ENCODE peak calls at places on chromosomes 12 and 14, in six cellular contexts. J is psoas muscle; U is AG09319; E is activated CD4-positive, alpha-beta T cell treated with anti-CD3 and anti-CD28 coated beads, Interleukin-2, amount 50 U/mL, for 1 hour; Y is hepatic stellate cell; D is ecto neural progenitor cell. N is an unnamed sample.

GRCh38 chr12:49824416-49824815 is 3.8 kb downstream of the NCKAP5L start:
- DNase-seq in Y (no peak), U (no peak), D (no peak), J (no peak), E (no peak), N (no peak)

GRCh38 chr12:31408778-31409177 is 82.8 kb upstream of the SINHCAF start:
- DNase-seq in D (no peak), J (no peak), E (no peak), U (no peak), Y (no peak), N (no peak)

GRCh38 chr12:11573880-11574279 is 75.6 kb upstream of the ETV6 start:
- DNase-seq in U (no peak), E (no peak), J (no peak), Y (no peak), D (no peak), N (no peak)

GRCh38 chr12:106276032-106276728 is 26.4 kb upstream of the TCP11L2 start:
- DNase-seq in J (no peak), D (no peak), U (no peak), Y (no peak), E (no peak), N (no peak)

GRCh38 chr14:98182385-98183055 is 1089.5 kb downstream of the BCL11B start:
- DNase-seq in D (no peak), Y (no peak), U (no peak), J (no peak), E (no peak), N (no peak)

GRCh38 chr12:56321027-56321426 is 5.2 kb upstream of the CNPY2 start:
- DNase-seq in J (no peak), Y (no peak), U (no peak), E (no peak), D (no peak), N (no peak)

GRCh38 chr12:63018273-63018672 is 83.3 kb upstream of the PPM1H start:
- DNase-seq in U (no peak), D (no peak), J (no peak), Y (no peak), E (no peak), N (no peak)

GRCh38 chr12:104485651-104486341 is 29.0 kb downstream of the CHST11 start:
- DNase-seq in J (no peak), E (peak), D (no peak), U (no peak), Y (no peak), N (no peak)

GRCh38 chr14:99596772-99597171 is 7.2 kb downstream of the CCDC85C start:
- DNase-seq in U (no peak), E (no peak), Y (no peak), D (no peak), J (no peak), N (no peak)

GRCh38 chr14:25122188-25122587 is 72.2 kb upstream of the STXBP6 start:
- DNase-seq in E (no peak), J (no peak), U (no peak), D (no peak), Y (no peak), N (no peak)

GRCh38 chr14:50530358-50530757 is 2.0 kb downstream of the MAP4K5 start:
- DNase-seq in E (no peak), U (no peak), D (no peak), Y (no peak), J (no peak), N (no peak)

GRCh38 chr12:92796650-92797049 is 93.9 kb downstream of the PLEKHG7 start:
- DNase-seq in E (no peak), Y (no peak), D (no peak), J (no peak), U (no peak), N (no peak)

GRCh38 chr12:107011519-107011918 is 24.6 kb upstream of the MTERF2 start:
- DNase-seq in J (no peak), Y (no peak), U (no peak), E (no peak), D (no peak), N (no peak)

GRCh38 chr12:121334513-121335343 is 17.5 kb downstream of the ANAPC5 start:
- DNase-seq in E (no peak), U (peak), Y (peak), D (no peak), J (no peak), N (peak)

GRCh38 chr12:111454311-111454710 is 48.6 kb downstream of the SH2B3 start:
- DNase-seq in J (no peak), Y (no peak), U (no peak), E (no peak), D (peak), N (no peak)

GRCh38 chr12:24815087-24815423 is 133.8 kb downstream of the BCAT1 start:
- DNase-seq in J (no peak), E (no peak), U (no peak), D (no peak), Y (no peak), N (no peak)

GRCh38 chr14:92944976-92945375 is 22.0 kb downstream of the CHGA start:
- DNase-seq in Y (no peak), J (peak), U (no peak), D (no peak), E (no peak), N (no peak)

GRCh38 chr12:130761537-130762318 is 45.6 kb upstream of the RIMBP2 start:
- DNase-seq in U (no peak), Y (peak), J (no peak), D (peak), E (peak), N (no peak)

GRCh38 chr12:11771356-11771755 is 121.9 kb downstream of the ETV6 start:
- DNase-seq in E (no peak), J (no peak), Y (no peak), D (no peak), U (no peak), N (no peak)

GRCh38 chr12:111417290-111417689 is 11.6 kb downstream of the SH2B3 start:
- DNase-seq in U (no peak), J (no peak), E (no peak), Y (no peak), D (no peak), N (no peak)

GRCh38 chr12:51070004-51070403 is 13.4 kb downstream of the CSRNP2 start:
- DNase-seq in J (peak), D (no peak), E (no peak), Y (no peak), U (no peak), N (no peak)

N was measured in NT2/D1.